ENCODE peak calls at places on chromosomes 4 and X, in five cellular contexts. One of them, this sample, is unnamed.
A peak's percentile ranks its signal among the peaks of the same experiment; 100 is the strongest.

GRCh38 chr4:173590697-173591096 is 60.7 kb upstream of the HAND2 start:
- DNase-seq in activated effector memory CD4-positive, alpha-beta T cell treated with Interleukin-2 at 50 U/mL for 16 hours: no peak
- DNase-seq in stimulated activated CD8-positive, alpha-beta memory T cell treated with anti-CD3 and anti-CD28 coated beads, Interleukin-12 subunit alpha, Interleukin-12 subunit beta, amount 100 ng/mL, for 1 hour: no peak
- DNase-seq in astrocyte of the spinal cord: no peak
- DNase-seq in MV-4-11: no peak
- DNase-seq in this sample: no peak

GRCh38 chr4:63566658-63567057 is 842.6 kb downstream of the TECRL start:
- DNase-seq in astrocyte of the spinal cord: no peak
- DNase-seq in activated effector memory CD4-positive, alpha-beta T cell treated with Interleukin-2 at 50 U/mL for 16 hours: no peak
- DNase-seq in MV-4-11: no peak
- DNase-seq in stimulated activated CD8-positive, alpha-beta memory T cell treated with anti-CD3 and anti-CD28 coated beads, Interleukin-12 subunit alpha, Interleukin-12 subunit beta, amount 100 ng/mL, for 1 hour: no peak
- DNase-seq in this sample: no peak

GRCh38 chrX:13816899-13817298 is at the start of gene GPM6B:
- DNase-seq in stimulated activated CD8-positive, alpha-beta memory T cell treated with anti-CD3 and anti-CD28 coated beads, Interleukin-12 subunit alpha, Interleukin-12 subunit beta, amount 100 ng/mL, for 1 hour: no peak
- DNase-seq in MV-4-11: no peak
- DNase-seq in astrocyte of the spinal cord: no peak
- DNase-seq in activated effector memory CD4-positive, alpha-beta T cell treated with Interleukin-2 at 50 U/mL for 16 hours: no peak
- DNase-seq in this sample: no peak

GRCh38 chr4:39539026-39539690 is 11.9 kb upstream of the UGDH start:
- DNase-seq in MV-4-11: no peak
- DNase-seq in stimulated activated CD8-positive, alpha-beta memory T cell treated with anti-CD3 and anti-CD28 coated beads, Interleukin-12 subunit alpha, Interleukin-12 subunit beta, amount 100 ng/mL, for 1 hour: no peak
- DNase-seq in activated effector memory CD4-positive, alpha-beta T cell treated with Interleukin-2 at 50 U/mL for 16 hours: no peak
- DNase-seq in astrocyte of the spinal cord: peak; percentile 66
- DNase-seq in this sample: no peak

GRCh38 chr4:148112231-148112982 is 329.8 kb downstream of the NR3C2 start:
- DNase-seq in activated effector memory CD4-positive, alpha-beta T cell treated with Interleukin-2 at 50 U/mL for 16 hours: no peak
- DNase-seq in MV-4-11: peak; percentile 76
- DNase-seq in stimulated activated CD8-positive, alpha-beta memory T cell treated with anti-CD3 and anti-CD28 coated beads, Interleukin-12 subunit alpha, Interleukin-12 subunit beta, amount 100 ng/mL, for 1 hour: no peak
- DNase-seq in astrocyte of the spinal cord: peak; percentile 87
- DNase-seq in this sample: no peak

GRCh38 chrX:48891402-48892288 is 5.9 kb downstream of the TIMM17B start:
- DNase-seq in astrocyte of the spinal cord: peak; percentile 81
- DNase-seq in stimulated activated CD8-positive, alpha-beta memory T cell treated with anti-CD3 and anti-CD28 coated beads, Interleukin-12 subunit alpha, Interleukin-12 subunit beta, amount 100 ng/mL, for 1 hour: peak; percentile 51
- DNase-seq in activated effector memory CD4-positive, alpha-beta T cell treated with Interleukin-2 at 50 U/mL for 16 hours: peak; percentile 68
- DNase-seq in MV-4-11: peak; percentile 82
- DNase-seq in this sample: peak; percentile 64

GRCh38 chr4:185183622-185184281 is 20.0 kb downstream of the CFAP97 start:
- DNase-seq in activated effector memory CD4-positive, alpha-beta T cell treated with Interleukin-2 at 50 U/mL for 16 hours: peak; percentile 43
- DNase-seq in astrocyte of the spinal cord: peak; percentile 91
- DNase-seq in MV-4-11: peak; percentile 74
- DNase-seq in stimulated activated CD8-positive, alpha-beta memory T cell treated with anti-CD3 and anti-CD28 coated beads, Interleukin-12 subunit alpha, Interleukin-12 subunit beta, amount 100 ng/mL, for 1 hour: peak; percentile 65
- DNase-seq in this sample: peak; percentile 70

GRCh38 chrX:9327747-9328145 is 137.1 kb upstream of the TBL1X start:
- DNase-seq in stimulated activated CD8-positive, alpha-beta memory T cell treated with anti-CD3 and anti-CD28 coated beads, Interleukin-12 subunit alpha, Interleukin-12 subunit beta, amount 100 ng/mL, for 1 hour: no peak
- DNase-seq in astrocyte of the spinal cord: peak; percentile 78
- DNase-seq in activated effector memory CD4-positive, alpha-beta T cell treated with Interleukin-2 at 50 U/mL for 16 hours: no peak
- DNase-seq in MV-4-11: no peak
- DNase-seq in this sample: no peak

GRCh38 chr4:184806246-184806550 is 19.6 kb downstream of the ACSL1 start:
- DNase-seq in stimulated activated CD8-positive, alpha-beta memory T cell treated with anti-CD3 and anti-CD28 coated beads, Interleukin-12 subunit alpha, Interleukin-12 subunit beta, amount 100 ng/mL, for 1 hour: no peak
- DNase-seq in MV-4-11: no peak
- DNase-seq in astrocyte of the spinal cord: no peak
- DNase-seq in activated effector memory CD4-positive, alpha-beta T cell treated with Interleukin-2 at 50 U/mL for 16 hours: no peak
- DNase-seq in this sample: no peak

GRCh38 chr4:83560523-83560922 is 24.6 kb downstream of the GPAT3 start:
- DNase-seq in stimulated activated CD8-positive, alpha-beta memory T cell treated with anti-CD3 and anti-CD28 coated beads, Interleukin-12 subunit alpha, Interleukin-12 subunit beta, amount 100 ng/mL, for 1 hour: no peak
- DNase-seq in activated effector memory CD4-positive, alpha-beta T cell treated with Interleukin-2 at 50 U/mL for 16 hours: no peak
- DNase-seq in astrocyte of the spinal cord: no peak
- DNase-seq in MV-4-11: no peak
- DNase-seq in this sample: no peak

GRCh38 chrX:109448539-109448938 is 33.3 kb downstream of the GUCY2F start:
- DNase-seq in MV-4-11: no peak
- DNase-seq in activated effector memory CD4-positive, alpha-beta T cell treated with Interleukin-2 at 50 U/mL for 16 hours: no peak
- DNase-seq in astrocyte of the spinal cord: no peak
- DNase-seq in stimulated activated CD8-positive, alpha-beta memory T cell treated with anti-CD3 and anti-CD28 coated beads, Interleukin-12 subunit alpha, Interleukin-12 subunit beta, amount 100 ng/mL, for 1 hour: no peak
- DNase-seq in this sample: no peak

GRCh38 chr4:16752150-16752549 is 146.3 kb downstream of the LDB2 start:
- DNase-seq in activated effector memory CD4-positive, alpha-beta T cell treated with Interleukin-2 at 50 U/mL for 16 hours: no peak
- DNase-seq in MV-4-11: no peak
- DNase-seq in astrocyte of the spinal cord: peak; percentile 22
- DNase-seq in stimulated activated CD8-positive, alpha-beta memory T cell treated with anti-CD3 and anti-CD28 coated beads, Interleukin-12 subunit alpha, Interleukin-12 subunit beta, amount 100 ng/mL, for 1 hour: no peak
- DNase-seq in this sample: no peak

GRCh38 chr4:113064244-113064643 is 14.8 kb downstream of the ANK2 start:
- DNase-seq in stimulated activated CD8-positive, alpha-beta memory T cell treated with anti-CD3 and anti-CD28 coated beads, Interleukin-12 subunit alpha, Interleukin-12 subunit beta, amount 100 ng/mL, for 1 hour: no peak
- DNase-seq in MV-4-11: no peak
- DNase-seq in activated effector memory CD4-positive, alpha-beta T cell treated with Interleukin-2 at 50 U/mL for 16 hours: no peak
- DNase-seq in astrocyte of the spinal cord: no peak
- DNase-seq in this sample: no peak

GRCh38 chrX:15310117-15310516 is 5.3 kb downstream of the ASB11 start:
- DNase-seq in astrocyte of the spinal cord: no peak
- DNase-seq in activated effector memory CD4-positive, alpha-beta T cell treated with Interleukin-2 at 50 U/mL for 16 hours: no peak
- DNase-seq in stimulated activated CD8-positive, alpha-beta memory T cell treated with anti-CD3 and anti-CD28 coated beads, Interleukin-12 subunit alpha, Interleukin-12 subunit beta, amount 100 ng/mL, for 1 hour: no peak
- DNase-seq in MV-4-11: no peak
- DNase-seq in this sample: no peak

GRCh38 chr4:41360214-41360910 is 103.6 kb downstream of the UCHL1 start:
- DNase-seq in astrocyte of the spinal cord: peak; percentile 36
- DNase-seq in MV-4-11: no peak
- DNase-seq in activated effector memory CD4-positive, alpha-beta T cell treated with Interleukin-2 at 50 U/mL for 16 hours: no peak
- DNase-seq in stimulated activated CD8-positive, alpha-beta memory T cell treated with anti-CD3 and anti-CD28 coated beads, Interleukin-12 subunit alpha, Interleukin-12 subunit beta, amount 100 ng/mL, for 1 hour: no peak
- DNase-seq in this sample: no peak

GRCh38 chrX:13780868-13781427 is 35.9 kb downstream of the GPM6B start:
- DNase-seq in activated effector memory CD4-positive, alpha-beta T cell treated with Interleukin-2 at 50 U/mL for 16 hours: no peak
- DNase-seq in MV-4-11: no peak
- DNase-seq in astrocyte of the spinal cord: no peak
- DNase-seq in stimulated activated CD8-positive, alpha-beta memory T cell treated with anti-CD3 and anti-CD28 coated beads, Interleukin-12 subunit alpha, Interleukin-12 subunit beta, amount 100 ng/mL, for 1 hour: no peak
- DNase-seq in this sample: no peak

GRCh38 chr4:157983300-157983699 is 189.5 kb downstream of the GASK1B start:
- DNase-seq in MV-4-11: no peak
- DNase-seq in activated effector memory CD4-positive, alpha-beta T cell treated with Interleukin-2 at 50 U/mL for 16 hours: no peak
- DNase-seq in astrocyte of the spinal cord: no peak
- DNase-seq in stimulated activated CD8-positive, alpha-beta memory T cell treated with anti-CD3 and anti-CD28 coated beads, Interleukin-12 subunit alpha, Interleukin-12 subunit beta, amount 100 ng/mL, for 1 hour: no peak
- DNase-seq in this sample: no peak

GRCh38 chrX:41561045-41561444 is 113.9 kb downstream of the NYX start:
- DNase-seq in MV-4-11: peak; percentile 71
- DNase-seq in stimulated activated CD8-positive, alpha-beta memory T cell treated with anti-CD3 and anti-CD28 coated beads, Interleukin-12 subunit alpha, Interleukin-12 subunit beta, amount 100 ng/mL, for 1 hour: no peak
- DNase-seq in astrocyte of the spinal cord: peak; percentile 87
- DNase-seq in activated effector memory CD4-positive, alpha-beta T cell treated with Interleukin-2 at 50 U/mL for 16 hours: peak; percentile 9
- DNase-seq in this sample: no peak

GRCh38 chrX:38927592-38927991 is 126.3 kb downstream of the MID1IP1 start:
- DNase-seq in activated effector memory CD4-positive, alpha-beta T cell treated with Interleukin-2 at 50 U/mL for 16 hours: no peak
- DNase-seq in astrocyte of the spinal cord: no peak
- DNase-seq in MV-4-11: no peak
- DNase-seq in stimulated activated CD8-positive, alpha-beta memory T cell treated with anti-CD3 and anti-CD28 coated beads, Interleukin-12 subunit alpha, Interleukin-12 subunit beta, amount 100 ng/mL, for 1 hour: no peak
- DNase-seq in this sample: no peak

GRCh38 chrX:13376857-13377441 is 57.1 kb upstream of the ATXN3L start:
- DNase-seq in MV-4-11: peak; percentile 64
- DNase-seq in stimulated activated CD8-positive, alpha-beta memory T cell treated with anti-CD3 and anti-CD28 coated beads, Interleukin-12 subunit alpha, Interleukin-12 subunit beta, amount 100 ng/mL, for 1 hour: no peak
- DNase-seq in astrocyte of the spinal cord: peak; percentile 96
- DNase-seq in activated effector memory CD4-positive, alpha-beta T cell treated with Interleukin-2 at 50 U/mL for 16 hours: no peak
- DNase-seq in this sample: no peak

GRCh38 chr4:124279741-124280140 is 432.8 kb downstream of the ANKRD50 start:
- DNase-seq in astrocyte of the spinal cord: no peak
- DNase-seq in stimulated activated CD8-positive, alpha-beta memory T cell treated with anti-CD3 and anti-CD28 coated beads, Interleukin-12 subunit alpha, Interleukin-12 subunit beta, amount 100 ng/mL, for 1 hour: no peak
- DNase-seq in MV-4-11: no peak
- DNase-seq in activated effector memory CD4-positive, alpha-beta T cell treated with Interleukin-2 at 50 U/mL for 16 hours: no peak
- DNase-seq in this sample: no peak

GRCh38 chrX:35625714-35626113 is 172.4 kb upstream of the MAGEB16 start:
- DNase-seq in activated effector memory CD4-positive, alpha-beta T cell treated with Interleukin-2 at 50 U/mL for 16 hours: no peak
- DNase-seq in stimulated activated CD8-positive, alpha-beta memory T cell treated with anti-CD3 and anti-CD28 coated beads, Interleukin-12 subunit alpha, Interleukin-12 subunit beta, amount 100 ng/mL, for 1 hour: no peak
- DNase-seq in astrocyte of the spinal cord: no peak
- DNase-seq in MV-4-11: no peak
- DNase-seq in this sample: no peak

GRCh38 chr4:155734951-155735350 is 23.9 kb upstream of the GUCY1B1 start:
- DNase-seq in astrocyte of the spinal cord: no peak
- DNase-seq in stimulated activated CD8-positive, alpha-beta memory T cell treated with anti-CD3 and anti-CD28 coated beads, Interleukin-12 subunit alpha, Interleukin-12 subunit beta, amount 100 ng/mL, for 1 hour: no peak
- DNase-seq in MV-4-11: no peak
- DNase-seq in activated effector memory CD4-positive, alpha-beta T cell treated with Interleukin-2 at 50 U/mL for 16 hours: no peak
- DNase-seq in this sample: no peak

GRCh38 chrX:45727761-45728160 is 527.1 kb upstream of the DIPK2B start:
- DNase-seq in activated effector memory CD4-positive, alpha-beta T cell treated with Interleukin-2 at 50 U/mL for 16 hours: no peak
- DNase-seq in MV-4-11: no peak
- DNase-seq in stimulated activated CD8-positive, alpha-beta memory T cell treated with anti-CD3 and anti-CD28 coated beads, Interleukin-12 subunit alpha, Interleukin-12 subunit beta, amount 100 ng/mL, for 1 hour: no peak
- DNase-seq in astrocyte of the spinal cord: no peak
- DNase-seq in this sample: no peak

GRCh38 chr4:41865306-41865980 is 69.8 kb upstream of the TMEM33 start:
- DNase-seq in MV-4-11: peak; percentile 27
- DNase-seq in activated effector memory CD4-positive, alpha-beta T cell treated with Interleukin-2 at 50 U/mL for 16 hours: no peak
- DNase-seq in stimulated activated CD8-positive, alpha-beta memory T cell treated with anti-CD3 and anti-CD28 coated beads, Interleukin-12 subunit alpha, Interleukin-12 subunit beta, amount 100 ng/mL, for 1 hour: no peak
- DNase-seq in astrocyte of the spinal cord: no peak
- DNase-seq in this sample: no peak

GRCh38 chrX:42978655-42979379 is 200.9 kb upstream of the PPP1R2C start:
- DNase-seq in stimulated activated CD8-positive, alpha-beta memory T cell treated with anti-CD3 and anti-CD28 coated beads, Interleukin-12 subunit alpha, Interleukin-12 subunit beta, amount 100 ng/mL, for 1 hour: no peak
- DNase-seq in activated effector memory CD4-positive, alpha-beta T cell treated with Interleukin-2 at 50 U/mL for 16 hours: no peak
- DNase-seq in MV-4-11: no peak
- DNase-seq in astrocyte of the spinal cord: no peak
- DNase-seq in this sample: no peak

GRCh38 chr4:80678413-80678812 is 342.9 kb downstream of the CFAP299 start:
- DNase-seq in MV-4-11: no peak
- DNase-seq in stimulated activated CD8-positive, alpha-beta memory T cell treated with anti-CD3 and anti-CD28 coated beads, Interleukin-12 subunit alpha, Interleukin-12 subunit beta, amount 100 ng/mL, for 1 hour: no peak
- DNase-seq in activated effector memory CD4-positive, alpha-beta T cell treated with Interleukin-2 at 50 U/mL for 16 hours: no peak
- DNase-seq in astrocyte of the spinal cord: no peak
- DNase-seq in this sample: no peak

GRCh38 chrX:110691446-110691845 is 104.2 kb downstream of the CHRDL1 start:
- DNase-seq in MV-4-11: no peak
- DNase-seq in stimulated activated CD8-positive, alpha-beta memory T cell treated with anti-CD3 and anti-CD28 coated beads, Interleukin-12 subunit alpha, Interleukin-12 subunit beta, amount 100 ng/mL, for 1 hour: no peak
- DNase-seq in activated effector memory CD4-positive, alpha-beta T cell treated with Interleukin-2 at 50 U/mL for 16 hours: no peak
- DNase-seq in astrocyte of the spinal cord: peak; percentile 12
- DNase-seq in this sample: no peak

GRCh38 chr4:1044469-1045192 is 33.2 kb downstream of the FGFRL1 start:
- DNase-seq in activated effector memory CD4-positive, alpha-beta T cell treated with Interleukin-2 at 50 U/mL for 16 hours: no peak
- DNase-seq in stimulated activated CD8-positive, alpha-beta memory T cell treated with anti-CD3 and anti-CD28 coated beads, Interleukin-12 subunit alpha, Interleukin-12 subunit beta, amount 100 ng/mL, for 1 hour: no peak
- DNase-seq in astrocyte of the spinal cord: no peak
- DNase-seq in MV-4-11: no peak
- DNase-seq in this sample: no peak

GRCh38 chr4:184848510-184848909 is 22.7 kb upstream of the ACSL1 start:
- DNase-seq in stimulated activated CD8-positive, alpha-beta memory T cell treated with anti-CD3 and anti-CD28 coated beads, Interleukin-12 subunit alpha, Interleukin-12 subunit beta, amount 100 ng/mL, for 1 hour: no peak
- DNase-seq in activated effector memory CD4-positive, alpha-beta T cell treated with Interleukin-2 at 50 U/mL for 16 hours: no peak
- DNase-seq in MV-4-11: peak; percentile 95
- DNase-seq in astrocyte of the spinal cord: no peak
- DNase-seq in this sample: no peak

GRCh38 chrX:46587158-46587557 is 13.6 kb downstream of the CHST7 start:
- DNase-seq in activated effector memory CD4-positive, alpha-beta T cell treated with Interleukin-2 at 50 U/mL for 16 hours: no peak
- DNase-seq in MV-4-11: no peak
- DNase-seq in stimulated activated CD8-positive, alpha-beta memory T cell treated with anti-CD3 and anti-CD28 coated beads, Interleukin-12 subunit alpha, Interleukin-12 subunit beta, amount 100 ng/mL, for 1 hour: no peak
- DNase-seq in astrocyte of the spinal cord: peak; percentile 67
- DNase-seq in this sample: no peak

GRCh38 chrX:119121341-119121740 is 6.3 kb downstream of the KIAA1210 start:
- DNase-seq in activated effector memory CD4-positive, alpha-beta T cell treated with Interleukin-2 at 50 U/mL for 16 hours: no peak
- DNase-seq in stimulated activated CD8-positive, alpha-beta memory T cell treated with anti-CD3 and anti-CD28 coated beads, Interleukin-12 subunit alpha, Interleukin-12 subunit beta, amount 100 ng/mL, for 1 hour: no peak
- DNase-seq in astrocyte of the spinal cord: no peak
- DNase-seq in MV-4-11: no peak
- DNase-seq in this sample: no peak

GRCh38 chr4:148026022-148026421 is 294.1 kb downstream of the ARHGAP10 start:
- DNase-seq in MV-4-11: peak; percentile 88
- DNase-seq in astrocyte of the spinal cord: peak; percentile 96
- DNase-seq in activated effector memory CD4-positive, alpha-beta T cell treated with Interleukin-2 at 50 U/mL for 16 hours: no peak
- DNase-seq in stimulated activated CD8-positive, alpha-beta memory T cell treated with anti-CD3 and anti-CD28 coated beads, Interleukin-12 subunit alpha, Interleukin-12 subunit beta, amount 100 ng/mL, for 1 hour: no peak
- DNase-seq in this sample: no peak

GRCh38 chrX:9885150-9885549 is 82.0 kb upstream of the CLDN34 start:
- DNase-seq in stimulated activated CD8-positive, alpha-beta memory T cell treated with anti-CD3 and anti-CD28 coated beads, Interleukin-12 subunit alpha, Interleukin-12 subunit beta, amount 100 ng/mL, for 1 hour: peak; percentile 7
- DNase-seq in astrocyte of the spinal cord: peak; percentile 71
- DNase-seq in MV-4-11: peak; percentile 58
- DNase-seq in activated effector memory CD4-positive, alpha-beta T cell treated with Interleukin-2 at 50 U/mL for 16 hours: peak; percentile 13
- DNase-seq in this sample: peak; percentile 31

GRCh38 chr4:57148831-57149230 is 38.6 kb upstream of the IGFBP7 start:
- DNase-seq in astrocyte of the spinal cord: peak; percentile 90
- DNase-seq in activated effector memory CD4-positive, alpha-beta T cell treated with Interleukin-2 at 50 U/mL for 16 hours: no peak
- DNase-seq in stimulated activated CD8-positive, alpha-beta memory T cell treated with anti-CD3 and anti-CD28 coated beads, Interleukin-12 subunit alpha, Interleukin-12 subunit beta, amount 100 ng/mL, for 1 hour: no peak
- DNase-seq in MV-4-11: no peak
- DNase-seq in this sample: no peak

GRCh38 chr4:142815834-142816233 is 30.3 kb downstream of the INPP4B start:
- DNase-seq in activated effector memory CD4-positive, alpha-beta T cell treated with Interleukin-2 at 50 U/mL for 16 hours: no peak
- DNase-seq in MV-4-11: peak; percentile 69
- DNase-seq in astrocyte of the spinal cord: peak; percentile 83
- DNase-seq in stimulated activated CD8-positive, alpha-beta memory T cell treated with anti-CD3 and anti-CD28 coated beads, Interleukin-12 subunit alpha, Interleukin-12 subunit beta, amount 100 ng/mL, for 1 hour: no peak
- DNase-seq in this sample: no peak

GRCh38 chrX:70422886-70423336 is at the start of gene GDPD2:
- DNase-seq in astrocyte of the spinal cord: peak; percentile 29
- DNase-seq in MV-4-11: no peak
- DNase-seq in stimulated activated CD8-positive, alpha-beta memory T cell treated with anti-CD3 and anti-CD28 coated beads, Interleukin-12 subunit alpha, Interleukin-12 subunit beta, amount 100 ng/mL, for 1 hour: no peak
- DNase-seq in activated effector memory CD4-positive, alpha-beta T cell treated with Interleukin-2 at 50 U/mL for 16 hours: no peak
- DNase-seq in this sample: no peak

This sample was measured in memory B cell.